ENCODE peak calls at places on chromosomes 1 and 21, in six cellular contexts. One of them, this sample, is unnamed.

GRCh38 chr1:113390871-113391642 is 742 bp downstream of the MAGI3 start:
- DNase-seq in H1: no peak
- DNase-seq in GM12892: peak
- DNase-seq in GM12878: no peak
- DNase-seq in K562: peak
- DNase-seq in HepG2: no peak
- DNase-seq in this sample: peak

GRCh38 chr21:14979264-14979663 is 85.5 kb downstream of the NRIP1 start:
- DNase-seq in H1: no peak
- DNase-seq in GM12892: no peak
- DNase-seq in GM12878: no peak
- DNase-seq in K562: no peak
- DNase-seq in HepG2: peak
- DNase-seq in this sample: no peak

GRCh38 chr1:73910466-73910865 is 287.5 kb downstream of the LRRIQ3 start:
- DNase-seq in H1: no peak
- DNase-seq in GM12892: no peak
- DNase-seq in GM12878: no peak
- DNase-seq in K562: no peak
- DNase-seq in HepG2: no peak
- DNase-seq in this sample: no peak

GRCh38 chr1:8023287-8023994 is 2.7 kb downstream of the ERRFI1 start:
- DNase-seq in H1: no peak
- DNase-seq in GM12892: no peak
- DNase-seq in GM12878: no peak
- DNase-seq in K562: no peak
- DNase-seq in HepG2: no peak
- DNase-seq in this sample: no peak

GRCh38 chr1:16068356-16069270 is 4.8 kb downstream of the FAM131C start:
- DNase-seq in H1: no peak
- DNase-seq in GM12892: no peak
- DNase-seq in GM12878: no peak
- DNase-seq in K562: no peak
- DNase-seq in HepG2: no peak
- DNase-seq in this sample: no peak

GRCh38 chr1:235404190-235404589 is 37.0 kb downstream of the TBCE start:
- DNase-seq in H1: no peak
- DNase-seq in GM12892: no peak
- DNase-seq in GM12878: no peak
- DNase-seq in K562: no peak
- DNase-seq in HepG2: no peak
- DNase-seq in this sample: no peak

GRCh38 chr1:48761411-48761810 is 15.3 kb downstream of the BEND5 start:
- DNase-seq in H1: no peak
- DNase-seq in GM12892: no peak
- DNase-seq in GM12878: no peak
- DNase-seq in K562: no peak
- DNase-seq in HepG2: no peak
- DNase-seq in this sample: no peak

GRCh38 chr1:93591833-93592635 is 89.6 kb downstream of the BCAR3 start:
- DNase-seq in H1: no peak
- DNase-seq in GM12892: peak
- DNase-seq in GM12878: peak
- DNase-seq in K562: peak
- DNase-seq in HepG2: peak
- DNase-seq in this sample: peak

GRCh38 chr1:243814718-243815117 is 35.3 kb downstream of the AKT3 start:
- DNase-seq in H1: no peak
- DNase-seq in GM12892: no peak
- DNase-seq in GM12878: no peak
- DNase-seq in K562: no peak
- DNase-seq in HepG2: no peak
- DNase-seq in this sample: no peak

GRCh38 chr1:51878307-51878615 is 266 bp downstream of the NRDC start:
- DNase-seq in H1: peak
- DNase-seq in GM12892: peak
- DNase-seq in GM12878: no peak
- DNase-seq in K562: no peak
- DNase-seq in HepG2: no peak
- DNase-seq in this sample: no peak

GRCh38 chr1:35431173-35431599 is 126.0 kb downstream of the KIAA0319L start:
- DNase-seq in H1: no peak
- DNase-seq in GM12892: no peak
- DNase-seq in GM12878: no peak
- DNase-seq in K562: peak
- DNase-seq in HepG2: no peak
- DNase-seq in this sample: no peak

GRCh38 chr1:117128323-117129079 is 7.0 kb upstream of the TRIM45 start:
- DNase-seq in H1: no peak
- DNase-seq in GM12892: no peak
- DNase-seq in GM12878: no peak
- DNase-seq in K562: peak
- DNase-seq in HepG2: no peak
- DNase-seq in this sample: no peak

GRCh38 chr21:35652196-35652595 is 408.1 kb downstream of the SETD4 start:
- DNase-seq in H1: no peak
- DNase-seq in GM12892: no peak
- DNase-seq in GM12878: no peak
- DNase-seq in K562: no peak
- DNase-seq in HepG2: no peak
- DNase-seq in this sample: no peak

GRCh38 chr1:42935313-42935624 is 23.4 kb downstream of the SLC2A1 start:
- DNase-seq in H1: no peak
- DNase-seq in GM12892: no peak
- DNase-seq in GM12878: no peak
- DNase-seq in K562: no peak
- DNase-seq in HepG2: no peak
- DNase-seq in this sample: no peak
- TF ChIP-seq TAF1 in H1: no peak
- TF ChIP-seq TAF1 in GM12892: no peak
- TF ChIP-seq TAF1 in GM12878: no peak
- TF ChIP-seq TAF1 in K562: no peak
- TF ChIP-seq TAF1 in HepG2: no peak
- TF ChIP-seq TAF1 in this sample: no peak

GRCh38 chr1:109283748-109284600 is 1.0 kb upstream of the PSRC1 start:
- DNase-seq in H1: no peak
- DNase-seq in GM12892: no peak
- DNase-seq in GM12878: no peak
- DNase-seq in K562: peak
- DNase-seq in HepG2: no peak
- DNase-seq in this sample: no peak

GRCh38 chr1:109281680-109282496 is 1.1 kb downstream of the PSRC1 start:
- DNase-seq in H1: no peak
- DNase-seq in GM12892: no peak
- DNase-seq in GM12878: no peak
- DNase-seq in K562: peak
- DNase-seq in HepG2: no peak
- DNase-seq in this sample: no peak

GRCh38 chr1:109282497-109282951 is 421 bp downstream of the PSRC1 start:
- DNase-seq in H1: no peak
- DNase-seq in GM12892: no peak
- DNase-seq in GM12878: no peak
- DNase-seq in K562: no peak
- DNase-seq in HepG2: no peak
- DNase-seq in this sample: no peak

GRCh38 chr1:109280768-109281356 is 2.1 kb downstream of the PSRC1 start:
- DNase-seq in H1: no peak
- DNase-seq in GM12892: no peak
- DNase-seq in GM12878: no peak
- DNase-seq in K562: no peak
- DNase-seq in HepG2: no peak
- DNase-seq in this sample: no peak

GRCh38 chr1:109282952-109283747 is at the start of gene PSRC1:
- DNase-seq in H1: peak
- DNase-seq in GM12892: peak
- DNase-seq in GM12878: peak
- DNase-seq in K562: peak
- DNase-seq in HepG2: peak
- DNase-seq in this sample: peak
- TF ChIP-seq POLR2A in H1: peak
- TF ChIP-seq POLR2A in GM12892: peak
- TF ChIP-seq POLR2A in GM12878: peak
- TF ChIP-seq POLR2A in K562: peak
- TF ChIP-seq POLR2A in HepG2: peak
- TF ChIP-seq POLR2A in this sample: no peak

DNA sequence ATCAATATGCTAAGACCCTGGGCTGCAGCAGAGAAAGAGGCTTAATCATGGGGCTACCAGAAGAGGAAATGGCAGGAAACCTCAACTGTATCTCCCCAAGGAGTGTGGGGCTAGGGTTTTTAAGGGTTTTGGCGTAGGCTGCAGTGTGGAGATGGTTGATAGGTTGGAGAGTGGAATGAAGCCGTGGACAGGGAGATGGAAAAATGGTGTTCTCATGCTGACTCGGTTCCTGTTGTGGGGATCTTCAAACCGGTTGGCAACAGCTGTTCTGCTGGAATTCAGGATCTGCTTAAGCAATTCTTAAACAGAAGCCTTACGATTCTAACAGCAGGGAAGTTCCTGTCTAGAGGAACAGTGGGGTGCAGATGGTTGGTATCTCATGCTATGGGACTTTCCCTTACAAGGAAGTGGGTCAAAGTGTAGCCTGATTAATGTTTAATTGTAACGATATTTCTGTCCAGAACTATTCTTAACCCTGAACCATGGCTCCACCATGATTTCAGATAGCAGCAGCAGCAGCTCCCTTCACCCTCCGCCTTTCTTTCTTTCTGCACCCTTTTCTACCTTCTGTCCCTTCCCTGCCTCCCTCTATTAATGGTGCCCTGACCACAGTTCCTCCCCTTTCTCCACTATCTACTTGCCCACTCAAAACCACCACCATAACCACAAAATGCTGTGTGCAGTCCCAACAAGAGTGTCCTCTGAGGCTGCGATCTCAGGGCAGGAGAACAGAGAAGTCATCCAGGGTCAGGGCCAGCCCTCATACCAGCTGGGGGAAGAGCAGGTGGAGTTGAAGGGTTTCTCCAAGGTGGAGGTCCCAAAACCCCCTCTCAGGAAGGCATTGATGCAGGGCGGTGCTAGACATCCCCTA is 30.8 kb downstream of the RSPH1 start:
- DNase-seq in H1: no peak
- DNase-seq in GM12892: no peak
- DNase-seq in GM12878: peak
- DNase-seq in K562: peak
- DNase-seq in HepG2: no peak
- DNase-seq in this sample: no peak
- TF ChIP-seq TAF1 in H1: no peak
- TF ChIP-seq TAF1 in GM12892: no peak
- TF ChIP-seq TAF1 in GM12878: no peak
- TF ChIP-seq TAF1 in K562: no peak
- TF ChIP-seq TAF1 in HepG2: no peak
- TF ChIP-seq TAF1 in this sample: no peak

DNA sequence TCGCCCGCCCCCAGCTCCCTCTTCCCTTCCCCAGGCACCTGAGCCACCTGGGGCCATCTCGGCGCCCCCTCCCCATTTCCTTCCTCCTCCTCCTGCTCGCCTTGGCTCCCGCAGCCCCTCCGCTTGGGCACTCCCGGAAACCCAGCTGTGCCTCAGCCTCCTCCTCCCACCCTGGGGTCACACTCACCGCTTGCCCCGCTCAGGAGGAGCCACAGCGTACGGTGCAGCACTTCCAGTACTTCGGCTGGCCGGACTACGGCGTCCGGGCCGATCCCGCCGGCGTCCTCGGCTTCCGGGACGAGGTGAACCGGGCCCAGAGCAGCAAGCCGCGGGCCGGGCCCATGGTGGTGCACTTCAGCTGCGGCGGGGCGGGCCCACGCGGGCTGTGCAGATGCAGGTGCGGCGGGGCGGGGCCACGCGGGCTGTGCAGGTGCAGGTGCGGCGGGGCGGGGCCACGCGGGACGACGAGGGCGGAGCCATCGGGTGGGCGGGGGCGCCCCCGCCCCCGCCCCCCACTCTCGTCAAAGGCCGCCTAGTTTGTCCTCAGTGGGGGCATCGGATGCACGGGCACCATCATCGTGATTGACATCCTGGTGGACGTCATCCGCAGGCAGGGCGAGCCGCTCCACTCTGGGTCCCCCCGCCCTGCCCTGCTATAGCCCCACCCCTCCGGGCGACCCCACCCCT is 5.6 kb downstream of the RNF223 start:
- DNase-seq in H1: no peak
- DNase-seq in GM12892: peak
- DNase-seq in GM12878: no peak
- DNase-seq in K562: peak
- DNase-seq in HepG2: no peak
- DNase-seq in this sample: peak
- TF ChIP-seq POLR2A in H1: no peak
- TF ChIP-seq POLR2A in GM12892: no peak
- TF ChIP-seq POLR2A in GM12878: no peak
- TF ChIP-seq POLR2A in K562: no peak
- TF ChIP-seq POLR2A in HepG2: no peak
- TF ChIP-seq POLR2A in this sample: no peak

GRCh38 chr1:154741747-154742495 is 128.2 kb downstream of the KCNN3 start:
- DNase-seq in H1: peak
- DNase-seq in GM12892: no peak
- DNase-seq in GM12878: no peak
- DNase-seq in K562: peak
- DNase-seq in HepG2: peak
- DNase-seq in this sample: no peak
- TF ChIP-seq TAF1 in H1: no peak
- TF ChIP-seq TAF1 in GM12892: no peak
- TF ChIP-seq TAF1 in GM12878: no peak
- TF ChIP-seq TAF1 in K562: no peak
- TF ChIP-seq TAF1 in HepG2: no peak
- TF ChIP-seq TAF1 in this sample: no peak

DNA sequence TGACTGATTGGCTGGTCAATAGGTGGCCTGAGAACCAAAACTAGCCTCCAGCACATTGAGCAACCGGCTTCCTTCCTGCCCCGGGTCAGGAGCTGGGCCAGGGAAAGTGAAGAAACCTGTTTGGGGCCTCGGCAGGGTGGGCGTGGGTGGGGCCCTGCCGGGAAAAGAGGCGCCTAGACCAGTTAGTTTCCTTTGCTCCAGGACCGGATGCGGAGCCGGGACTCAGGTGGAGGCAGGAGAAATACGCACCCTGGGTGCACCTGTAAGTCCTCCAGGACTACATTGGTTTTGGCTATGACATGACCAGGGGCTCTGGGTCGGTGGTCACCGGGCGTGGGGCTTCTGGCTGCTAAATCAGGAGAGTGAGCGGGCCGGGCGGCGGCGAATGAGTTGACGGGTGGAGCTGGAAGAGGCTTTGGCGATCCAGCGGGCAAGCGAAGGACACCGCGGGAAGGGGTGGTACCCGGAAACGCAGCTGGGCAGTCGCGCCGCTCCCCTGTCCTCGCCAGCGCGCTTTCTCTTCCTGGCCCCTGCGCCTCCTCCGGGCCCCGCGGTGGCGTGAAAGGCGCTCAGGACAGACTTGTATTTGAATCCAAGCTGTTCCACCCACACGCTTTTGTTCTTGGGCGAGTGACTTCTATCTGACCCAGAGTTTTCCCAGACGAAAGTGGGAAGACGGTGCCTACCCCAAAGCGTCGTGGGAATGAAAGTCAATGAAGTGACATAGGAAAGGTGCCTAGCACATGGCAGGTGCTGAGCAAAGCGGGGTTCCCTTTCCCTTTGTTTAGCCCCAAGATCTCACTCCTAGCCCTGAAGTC is 30.6 kb upstream of the JUN start:
- DNase-seq in H1: no peak
- DNase-seq in GM12892: no peak
- DNase-seq in GM12878: no peak
- DNase-seq in K562: no peak
- DNase-seq in HepG2: no peak
- DNase-seq in this sample: no peak
- TF ChIP-seq POLR2A in H1: peak
- TF ChIP-seq POLR2A in GM12892: no peak
- TF ChIP-seq POLR2A in GM12878: no peak
- TF ChIP-seq POLR2A in K562: no peak
- TF ChIP-seq POLR2A in HepG2: no peak
- TF ChIP-seq POLR2A in this sample: no peak

This sample was measured in GM12891.